ENCODE peak calls at places on chromosomes 7 and 10, in nine cellular contexts. R, Q, L, E, W, X, H, G and F are unnamed samples.

GRCh38 chr10:123808286-123808685 is 83.3 kb downstream of the CPXM2 start:
- DNase-seq in R (no peak), Q (no peak), L (no peak), E (no peak), W (no peak), X (no peak), H (no peak), G (no peak), F (no peak)

GRCh38 chr10:88110822-88111221 is 247.4 kb downstream of the PTEN start:
- DNase-seq in R (no peak), Q (no peak), L (no peak), E (no peak), W (no peak), X (no peak), H (no peak), G (no peak), F (no peak)

GRCh38 chr7:18667466-18667865 is 171.9 kb downstream of the HDAC9 start:
- DNase-seq in R (no peak), Q (no peak), L (peak), E (no peak), W (peak), X (peak), H (no peak), G (no peak), F (no peak)

GRCh38 chr10:71408436-71409225 is 11.9 kb downstream of the CDH23 start:
- DNase-seq in R (peak), Q (no peak), L (no peak), E (no peak), W (no peak), X (no peak), H (no peak), G (no peak), F (no peak)

GRCh38 chr10:78749898-78750297 is 318.9 kb upstream of the ZMIZ1 start:
- DNase-seq in R (no peak), Q (no peak), L (peak), E (no peak), W (no peak), X (no peak), H (no peak), G (no peak), F (no peak)

GRCh38 chr7:117715784-117716445 is 157.3 kb downstream of the CTTNBP2 start:
- DNase-seq in R (no peak), Q (no peak), L (peak), E (peak), W (peak), X (peak), H (peak), G (peak), F (no peak)

GRCh38 chr10:4686644-4686996 is 139.4 kb upstream of the AKR1E2 start:
- DNase-seq in R (no peak), Q (no peak), L (peak), E (no peak), W (peak), X (peak), H (no peak), G (no peak), F (peak)

GRCh38 chr7:140463111-140463510 is 16.2 kb downstream of the MKRN1 start:
- DNase-seq in R (no peak), Q (no peak), L (no peak), E (no peak), W (no peak), X (no peak), H (no peak), G (no peak), F (no peak)

GRCh38 chr7:39950473-39951155 is 558 bp downstream of the CDK13 start:
- DNase-seq in R (peak), Q (peak), L (peak), E (no peak), W (peak), X (peak), H (peak), G (peak), F (peak)

GRCh38 chr7:77202544-77202976 is 2.9 kb upstream of the FGL2 start:
- DNase-seq in R (no peak), Q (no peak), L (no peak), E (no peak), W (no peak), X (no peak), H (no peak), G (no peak), F (no peak)

GRCh38 chr7:131544449-131545425 is 11.7 kb downstream of the PODXL start:
- DNase-seq in R (no peak), Q (no peak), L (peak), E (no peak), W (peak), X (peak), H (no peak), G (no peak), F (no peak)

GRCh38 chr7:134890246-134891240 is 95.8 kb upstream of the AGBL3 start:
- DNase-seq in R (no peak), Q (no peak), L (peak), E (peak), W (peak), X (peak), H (no peak), G (no peak), F (no peak)